ENCODE peak calls at places on chromosomes 7 and 10, in five cellular contexts. J is AG08396, Q is hypothalamus, I is nucleus accumbens, K is endodermal cell. S is an unnamed sample.

GRCh38 chr10:102633848-102634247 is 10.4 kb upstream of the TRIM8 start:
- DNase-seq in I (no peak), K (peak), Q (no peak), J (no peak), S (no peak)

GRCh38 chr7:19011212-19011611 is 106.2 kb downstream of the TWIST1 start:
- DNase-seq in I (no peak), K (no peak), J (no peak), Q (no peak), S (peak)

GRCh38 chr7:1144269-1144771 is 15.7 kb downstream of the ZFAND2A start:
- DNase-seq in Q (peak), K (no peak), I (peak), J (peak), S (no peak)

GRCh38 chr10:100828744-100829102 is 83.3 kb downstream of the PAX2 start:
- DNase-seq in Q (no peak), J (no peak), K (peak), I (no peak), S (no peak)

GRCh38 chr10:71525721-71526120 is 129.0 kb downstream of the CDH23 start:
- DNase-seq in Q (no peak), K (no peak), I (no peak), J (no peak), S (no peak)

GRCh38 chr10:86970152-86970886 is 2.0 kb downstream of the ADIRF start:
- DNase-seq in K (peak), J (peak), I (no peak), Q (no peak), S (no peak)

GRCh38 chr10:80599424-80599847 is 61.7 kb downstream of the SH2D4B start:
- DNase-seq in I (peak), J (peak), Q (peak), K (peak), S (peak)

GRCh38 chr7:8277394-8277982 is 15.5 kb upstream of the ICA1 start:
- DNase-seq in Q (no peak), I (no peak), J (no peak), K (peak), S (no peak)

GRCh38 chr7:6117533-6117932 is 86.4 kb downstream of the ANKRD61 start:
- DNase-seq in K (no peak), I (no peak), J (no peak), Q (no peak), S (no peak)

GRCh38 chr7:157139142-157140117 is 704 bp downstream of the UBE3C start:
- DNase-seq in I (peak), K (no peak), Q (peak), J (peak), S (no peak)

S was measured in NCI-H226.